ENCODE peak calls at places on chromosomes 2 and 18, in four cellular contexts. G is tibial artery, N is body of pancreas, S is right lobe of liver. J is an unnamed sample. For H3K27me3, the result is how much of the 10 kb centered on the place peaks cover.

GRCh38 chr2:127208313-127208712 is 11.8 kb downstream of the CYP27C1 start:
- DNase-seq in G (no peak), N (no peak), S (no peak), J (no peak)

GRCh38 chr2:31122133-31122532 is 16.1 kb downstream of the GALNT14 start:
- DNase-seq in G (no peak), N (no peak), S (no peak), J (no peak)

GRCh38 chr2:134146161-134146560 is 107.7 kb upstream of the MGAT5 start:
- DNase-seq in G (no peak), N (no peak), S (no peak), J (no peak)

GRCh38 chr2:157898591-157898996 is 22.5 kb upstream of the ACVR1 start:
- DNase-seq in G (no peak), N (peak), S (no peak), J (no peak)

GRCh38 chr2:207330912-207331311 is 165.2 kb upstream of the KLF7 start:
- DNase-seq in G (peak), N (peak), S (no peak), J (peak)

GRCh38 chr18:36066731-36067117 is 635 bp downstream of the RPRD1A start:
- DNase-seq in G (no peak), N (no peak), S (no peak), J (no peak)

GRCh38 chr2:226792155-226792871 is 7.3 kb downstream of the IRS1 start:
- DNase-seq in G (no peak), N (no peak), S (no peak), J (no peak)

GRCh38 chr2:158635961-158636601 is 159.0 kb upstream of the DAPL1 start:
- DNase-seq in G (no peak), N (no peak), S (no peak), J (no peak)

GRCh38 chr2:235849489-235849888 is 318.7 kb downstream of the GBX2 start:
- DNase-seq in G (no peak), N (no peak), S (no peak), J (no peak)

GRCh38 chr2:215435261-215435808 is 533 bp downstream of the FN1 start:
- DNase-seq in G (no peak), N (peak), S (no peak), J (no peak)

GRCh38 chr2:120880381-120880780 is 144.7 kb downstream of the GLI2 start:
- DNase-seq in G (no peak), N (no peak), S (peak), J (no peak)

GRCh38 chr2:130381145-130381544 is 25.3 kb downstream of the PTPN18 start:
- DNase-seq in G (no peak), N (no peak), S (no peak), J (no peak)

GRCh38 chr2:50895058-50895457 is 136.9 kb downstream of the NRXN1 start:
- DNase-seq in G (no peak), N (no peak), S (no peak), J (no peak)

GRCh38 chr2:9556121-9556869 is 665 bp upstream of the ADAM17 start:
- DNase-seq in G (no peak), N (no peak), S (no peak), J (peak)

GRCh38 chr2:194815475-194815874 is 841.6 kb upstream of the SLC39A10 start:
- DNase-seq in G (no peak), N (no peak), S (no peak), J (no peak)

GRCh38 chr2:43082111-43082877 is 144.1 kb downstream of the ZFP36L2 start:
- DNase-seq in G (peak), N (no peak), S (no peak), J (no peak)

GRCh38 chr18:79659733-79660132 is 19.9 kb upstream of the CTDP1 start:
- DNase-seq in G (no peak), N (no peak), S (no peak), J (no peak)
- H3K27me3 ChIP-seq in G (under half), N (under half), S (under half), J (under half)

GRCh38 chr2:119221609-119222008 is 2.0 kb upstream of the STEAP3 start:
- DNase-seq in G (no peak), N (no peak), S (peak), J (no peak)

GRCh38 chr2:119220720-119221301 is 2.8 kb upstream of the STEAP3 start:
- DNase-seq in G (no peak), N (no peak), S (no peak), J (no peak)

GRCh38 chr2:119216994-119217393 is 6.6 kb upstream of the STEAP3 start:
- DNase-seq in G (no peak), N (peak), S (no peak), J (no peak)

GRCh38 chr2:119219873-119220272 is 3.8 kb upstream of the STEAP3 start:
- DNase-seq in G (no peak), N (no peak), S (no peak), J (no peak)

DNA sequence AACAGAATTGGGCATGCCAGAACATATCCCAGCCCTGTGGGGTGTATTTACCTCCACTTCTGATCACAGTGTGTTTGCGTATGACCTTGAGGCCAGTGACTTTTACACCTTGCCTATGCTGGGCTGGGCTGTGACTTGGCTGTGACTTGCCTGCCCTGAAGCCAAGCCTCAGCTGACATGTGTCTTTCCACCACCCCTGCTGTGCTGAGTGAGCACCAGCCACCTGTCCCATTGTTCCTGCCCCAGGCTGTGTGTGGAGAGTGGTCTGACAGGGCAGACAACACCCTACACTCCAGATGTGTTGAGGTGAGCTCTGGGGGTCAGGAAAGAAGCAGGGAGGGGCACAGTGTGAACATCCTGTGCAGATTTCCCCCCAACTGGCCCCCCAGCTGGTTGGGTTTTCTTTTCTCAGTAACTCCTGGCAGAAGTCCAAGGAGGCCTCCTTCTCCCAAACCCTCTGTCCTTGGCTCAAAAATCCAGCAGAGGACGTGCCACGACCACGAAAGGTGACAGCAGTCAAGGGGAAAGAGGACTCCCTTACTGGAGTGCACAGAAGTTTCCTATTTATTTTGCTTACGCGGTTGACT is 5.1 kb upstream of the STEAP3 start:
- DNase-seq in G (no peak), N (peak), S (peak), J (no peak)
- TF ChIP-seq CTCF in G (peak), N (peak), S (peak), J (peak)

GRCh38 chr18:26091047-26091630 is 726 bp upstream of the SS18 start:
- DNase-seq in G (peak), N (peak), S (peak), J (no peak)
- H3K27me3 ChIP-seq in G (under half), N (under half), S (under half), J (under half)

DNA sequence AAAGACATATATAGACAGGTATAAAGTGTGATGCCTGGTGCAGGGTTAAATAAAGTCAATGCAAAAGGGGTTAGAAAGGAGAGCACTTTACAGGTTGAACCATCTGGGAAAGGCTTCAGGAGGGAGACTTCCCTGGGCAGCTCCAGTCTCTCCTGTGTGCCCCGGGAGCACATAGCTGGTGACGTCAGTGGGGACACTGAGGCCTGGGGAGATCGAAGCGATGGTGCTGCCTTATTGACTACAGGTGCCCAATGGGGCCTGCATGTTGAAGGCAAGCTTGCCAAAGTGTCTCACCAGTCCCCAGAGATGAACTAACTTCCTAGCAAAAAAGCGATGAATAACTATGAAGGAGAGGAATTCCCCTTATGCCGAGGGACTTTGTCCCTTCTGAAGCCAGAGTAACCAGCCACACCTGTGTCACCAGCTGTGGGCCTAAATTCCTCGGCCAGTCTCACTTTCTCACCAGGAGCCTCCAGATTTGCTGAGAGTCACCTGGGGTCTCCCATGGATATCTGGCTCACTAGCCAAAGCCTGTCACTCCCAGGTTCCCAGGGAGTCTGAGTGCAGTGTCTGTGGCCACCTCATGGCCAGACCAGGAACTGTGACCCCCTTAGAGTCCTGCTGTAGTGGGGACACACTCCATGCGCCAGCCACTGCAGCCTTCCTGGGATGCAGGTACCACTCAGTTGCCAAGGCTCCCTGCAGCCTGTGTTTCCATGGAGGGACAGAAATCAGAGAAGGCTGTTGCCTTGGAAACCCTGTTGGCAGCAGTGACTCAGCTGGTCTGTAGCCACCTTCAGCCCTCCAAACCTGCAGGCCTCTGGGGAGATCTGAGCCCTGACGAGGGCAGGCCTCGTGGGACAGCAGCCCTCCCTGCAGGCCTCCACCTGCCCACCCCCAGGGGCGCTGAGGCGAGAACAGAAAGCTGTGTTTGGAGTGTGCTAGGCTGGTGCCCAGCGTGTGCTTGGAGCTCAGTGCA is 128.7 kb downstream of the CTIF start:
- DNase-seq in G (no peak), N (no peak), S (no peak), J (no peak)
- TF ChIP-seq CTCF in G (no peak), N (no peak), S (no peak), J (peak)

GRCh38 chr2:46878240-46878877 is 37.2 kb downstream of the MCFD2 start:
- DNase-seq in G (no peak), N (no peak), S (no peak), J (no peak)
- H3K27me3 ChIP-seq in G (under half), N (under half), S (under half), J (under half)

DNA sequence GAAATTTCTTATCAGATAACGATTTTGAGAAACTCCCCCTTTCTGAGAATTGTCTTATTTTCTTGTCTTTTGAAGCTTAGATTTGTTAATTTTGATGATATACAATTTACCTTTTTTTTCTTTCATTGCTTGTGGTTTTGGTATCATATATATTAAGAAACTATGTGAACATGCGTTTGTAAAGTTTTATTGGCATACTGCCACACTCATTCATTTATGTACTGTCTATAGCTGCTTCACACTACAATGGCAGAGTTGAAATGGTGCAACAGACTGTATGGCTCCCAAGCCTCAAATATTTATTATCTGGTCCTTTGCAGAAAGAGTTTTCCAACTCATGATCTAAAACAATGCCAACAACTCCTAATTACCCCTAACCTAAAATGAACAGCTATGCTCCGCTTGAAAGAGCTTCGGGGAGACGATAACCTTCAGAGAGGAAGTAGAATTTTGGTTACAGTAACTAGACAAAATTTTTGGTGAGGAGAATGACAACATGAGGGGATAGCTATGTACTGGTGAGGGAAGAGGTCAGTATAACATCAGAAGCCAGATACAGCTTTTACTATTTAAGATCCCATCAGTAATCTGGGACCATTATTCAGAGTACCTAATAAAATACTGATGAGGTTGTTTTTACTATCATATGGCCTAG is 16.1 kb downstream of the PPP3R1 start:
- DNase-seq in G (no peak), N (no peak), S (no peak), J (no peak)
- TF ChIP-seq CTCF in G (no peak), N (no peak), S (no peak), J (no peak)

GRCh38 chr2:218888341-218888740 is 7.7 kb downstream of the WNT10A start:
- DNase-seq in G (no peak), N (no peak), S (no peak), J (no peak)
- H3K27me3 ChIP-seq in G (under half), N (under half), S (under half), J (under half)